ENCODE peak calls at places on chromosomes 1 and 21, in nine cellular contexts. Z is aorta; N is CD4-positive, alpha-beta memory T cell; C is right atrium auricular region; H is MM.1S; E is esophagus muscularis mucosa; X is brain microvascular endothelial cell; J is stomach; M is neural progenitor cell. I is an unnamed sample.

GRCh38 chr1:94092210-94092613 is 28.7 kb downstream of the ABCA4 start:
- DNase-seq in Z (no peak), N (no peak), C (peak; percentile 73), H (no peak), E (no peak), X (peak; percentile 99), J (no peak), M (no peak), I (no peak)

GRCh38 chr21:37862536-37862935 is 53.7 kb downstream of the KCNJ6 start:
- DNase-seq in Z (no peak), N (no peak), C (no peak), H (no peak), E (peak; percentile 19), X (peak; percentile 38), J (no peak), M (peak; percentile 65), I (peak; percentile 73)

GRCh38 chr21:16116798-16117197 is 387.0 kb downstream of the USP25 start:
- DNase-seq in Z (no peak), N (no peak), C (no peak), H (no peak), E (no peak), X (peak; percentile 35), J (no peak), M (no peak), I (no peak)

GRCh38 chr1:75643460-75643859 is 32.5 kb upstream of the SLC44A5 start:
- DNase-seq in Z (no peak), N (no peak), C (no peak), H (no peak), E (no peak), X (no peak), J (no peak), M (no peak), I (no peak)

GRCh38 chr1:221344693-221345092 is 397.2 kb downstream of the DUSP10 start:
- DNase-seq in Z (no peak), N (no peak), C (no peak), H (no peak), E (no peak), X (no peak), J (no peak), M (no peak), I (no peak)

GRCh38 chr1:58249371-58249728 is 297.2 kb downstream of the OMA1 start:
- DNase-seq in Z (no peak), N (no peak), C (no peak), H (no peak), E (no peak), X (no peak), J (no peak), M (no peak), I (no peak)

GRCh38 chr1:6245086-6245868 is 1.3 kb downstream of the HES3 start:
- DNase-seq in Z (peak; percentile 85), N (peak; percentile 78), C (no peak), H (peak; percentile 82), E (no peak), X (peak; percentile 41), J (peak; percentile 83), M (peak; percentile 96), I (peak; percentile 83)

GRCh38 chr1:24805534-24806301 is 60.5 kb downstream of the CLIC4 start:
- DNase-seq in Z (no peak), N (no peak), C (peak; percentile 64), H (no peak), E (no peak), X (peak; percentile 73), J (no peak), M (no peak), I (no peak)

GRCh38 chr1:17239420-17239819 is 9.5 kb upstream of the PADI3 start:
- DNase-seq in Z (peak; percentile 44), N (no peak), C (no peak), H (peak; percentile 46), E (no peak), X (peak; percentile 90), J (no peak), M (peak; percentile 93), I (peak; percentile 88)

GRCh38 chr1:30966690-30967369 is 58.3 kb upstream of the SDC3 start:
- DNase-seq in Z (no peak), N (no peak), C (no peak), H (no peak), E (no peak), X (peak; percentile 65), J (no peak), M (no peak), I (no peak)

GRCh38 chr1:94676686-94677085 is 135.1 kb upstream of the F3 start:
- DNase-seq in Z (no peak), N (no peak), C (no peak), H (no peak), E (no peak), X (no peak), J (peak; percentile 78), M (no peak), I (peak; percentile 38)

GRCh38 chr21:36835383-36835795 is 131.1 kb downstream of the HLCS start:
- DNase-seq in Z (no peak), N (no peak), C (no peak), H (no peak), E (no peak), X (no peak), J (no peak), M (no peak), I (no peak)

GRCh38 chr1:225652726-225653462 is at the start of gene ENAH:
- DNase-seq in Z (peak; percentile 86), N (peak; percentile 26), C (peak; percentile 75), H (peak; percentile 66), E (no peak), X (peak; percentile 43), J (peak; percentile 84), M (peak; percentile 94), I (peak; percentile 62)

GRCh38 chr1:225651872-225652725 is 824 bp downstream of the ENAH start:
- DNase-seq in Z (no peak), N (no peak), C (no peak), H (peak; percentile 18), E (no peak), X (no peak), J (no peak), M (peak; percentile 66), I (peak; percentile 56)

GRCh38 chr1:225654688-225655508 is 2.0 kb upstream of the ENAH start:
- DNase-seq in Z (no peak), N (no peak), C (no peak), H (no peak), E (no peak), X (no peak), J (no peak), M (no peak), I (no peak)

GRCh38 chr1:225654277-225654597 is 1.3 kb upstream of the ENAH start:
- DNase-seq in Z (no peak), N (no peak), C (no peak), H (no peak), E (no peak), X (peak; percentile 6), J (no peak), M (no peak), I (no peak)

DNA sequence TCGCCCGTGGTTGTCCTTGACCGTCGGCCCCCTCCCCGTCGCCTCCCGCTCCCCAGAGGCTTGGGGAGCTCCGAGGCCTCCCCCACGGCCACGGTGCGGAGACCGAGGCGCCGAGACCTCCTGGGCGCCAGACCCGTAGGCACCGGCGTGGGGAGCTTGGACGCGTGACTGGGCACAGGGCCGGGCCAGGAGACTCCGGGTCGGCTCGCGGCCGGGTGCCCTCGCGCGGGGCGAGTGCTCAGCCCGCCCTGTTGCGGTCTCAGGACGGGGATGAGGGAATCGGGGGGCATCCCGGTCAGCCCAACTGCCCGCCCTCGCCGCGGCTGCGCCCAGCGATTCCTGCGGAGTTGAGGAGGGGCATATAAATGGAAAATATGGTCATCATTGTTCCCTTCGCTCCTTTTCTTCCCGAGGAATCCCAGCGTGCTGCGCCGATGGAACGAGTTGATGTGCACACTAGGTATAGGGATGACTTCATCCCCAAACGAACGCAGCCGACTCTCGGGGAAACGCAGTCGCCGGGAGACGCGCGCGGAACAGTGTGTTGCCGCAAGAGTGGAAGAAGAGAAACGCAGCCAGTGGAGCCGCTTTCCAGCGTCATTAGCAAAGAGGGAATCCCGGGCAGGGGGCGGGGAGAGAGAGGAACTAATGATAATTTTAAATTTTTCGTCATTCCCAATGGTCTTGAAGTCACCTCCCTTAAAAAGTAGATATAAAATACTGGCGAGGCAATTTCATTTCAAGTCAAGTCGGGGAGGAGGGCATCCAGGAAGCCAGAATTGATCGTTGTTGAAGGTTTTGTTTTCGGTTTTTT is 747 bp upstream of the ENAH start:
- DNase-seq in Z (peak; percentile 81), N (peak; percentile 9), C (peak; percentile 90), H (no peak), E (peak; percentile 94), X (peak; percentile 80), J (peak; percentile 64), M (peak; percentile 76), I (no peak)
- H3K4me3 ChIP-seq in Z (peak overlapping the region; percentile 100), N (no peak overlapping the region), C (peak overlapping the region; percentile 95), H (peak overlapping the region; percentile 80), E (peak overlapping the region; percentile 98), X (peak overlapping the region; percentile 83), J (peak overlapping the region; percentile 67), M (peak overlapping the region; percentile 100), I (no peak overlapping the region)

GRCh38 chr1:108043712-108044111 is 78.7 kb upstream of the VAV3 start:
- DNase-seq in Z (no peak), N (no peak), C (no peak), H (no peak), E (no peak), X (no peak), J (no peak), M (no peak), I (no peak)
- H3K27ac ChIP-seq in Z (no peak overlapping the region), N (no peak overlapping the region), C (no peak overlapping the region), H (no peak overlapping the region), E (no peak overlapping the region), X (no peak overlapping the region), J (no peak overlapping the region), M (no peak overlapping the region), I (no peak overlapping the region)

DNA sequence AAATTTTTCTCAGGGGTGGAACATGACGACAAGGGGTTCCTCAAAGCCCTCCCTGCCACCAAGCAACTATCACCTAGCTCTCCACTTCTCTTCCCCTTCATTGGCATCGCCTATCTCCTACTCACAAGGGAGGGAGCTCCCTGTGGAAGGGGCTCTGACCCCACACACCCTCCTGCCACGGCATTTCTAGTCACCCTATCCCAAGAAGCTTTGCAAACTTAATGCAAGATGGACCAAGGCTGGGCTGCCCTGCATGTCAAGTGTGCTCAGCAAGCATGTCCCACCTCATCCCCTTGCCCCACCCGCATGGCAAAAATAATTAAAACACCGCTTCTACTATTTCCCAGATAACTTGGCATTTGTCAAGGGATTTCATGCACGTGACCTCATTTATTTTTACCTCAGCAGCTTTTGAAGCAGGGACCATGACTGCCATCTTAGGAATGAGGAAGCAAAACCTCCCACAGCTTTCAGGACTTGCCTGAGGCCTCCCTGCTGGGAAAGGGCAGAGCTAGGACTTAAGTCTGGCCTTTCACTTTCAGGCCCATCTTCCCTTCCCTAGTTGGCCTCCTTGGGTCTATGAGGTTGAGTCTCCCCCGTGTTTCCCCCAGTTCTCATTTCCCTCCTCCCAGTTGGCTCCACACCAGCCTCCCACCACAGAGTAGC is 161.3 kb downstream of the TSEN15 start:
- DNase-seq in Z (peak; percentile 49), N (no peak), C (no peak), H (no peak), E (peak; percentile 62), X (peak; percentile 85), J (no peak), M (no peak), I (no peak)
- H3K4me3 ChIP-seq in Z (no peak overlapping the region), N (no peak overlapping the region), C (no peak overlapping the region), H (no peak overlapping the region), E (no peak overlapping the region), X (no peak overlapping the region), J (no peak overlapping the region), M (no peak overlapping the region), I (no peak overlapping the region)

DNA sequence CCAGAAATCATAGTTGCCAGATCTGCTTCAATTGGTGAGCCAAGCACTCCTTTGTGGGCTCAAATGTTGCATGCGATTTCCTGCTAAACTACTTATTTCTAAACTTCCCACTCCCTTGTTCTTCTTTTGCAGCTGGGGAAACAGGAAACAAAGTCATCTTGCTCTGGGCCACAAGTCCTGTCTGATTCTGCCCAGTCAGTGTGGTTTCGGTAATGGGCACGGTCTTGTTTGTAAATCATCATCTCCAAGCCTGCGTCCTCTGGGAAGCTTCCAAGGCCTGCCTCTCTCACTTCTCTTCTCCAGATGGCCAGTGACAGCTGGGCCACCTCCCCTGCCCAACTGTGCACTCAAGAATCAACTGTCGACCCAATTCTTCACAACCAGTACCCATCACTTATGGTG is 4.4 kb downstream of the S100A8 start:
- DNase-seq in Z (peak; percentile 81), N (no peak), C (peak; percentile 76), H (no peak), E (peak; percentile 92), X (no peak), J (peak; percentile 29), M (no peak), I (peak; percentile 12)
- H3K27ac ChIP-seq in Z (no peak overlapping the region), N (no peak overlapping the region), C (no peak overlapping the region), H (no peak overlapping the region), E (no peak overlapping the region), X (no peak overlapping the region), J (no peak overlapping the region), M (no peak overlapping the region), I (no peak overlapping the region)